ENCODE peak calls at places on chromosomes 13 and 19, in five cellular contexts. One of them, this sample, is unnamed.

GRCh38 chr13:100542546-100543156 is 45.9 kb downstream of the GGACT start:
- DNase-seq in GM12891: peak
- DNase-seq in upper lobe of left lung: peak
- DNase-seq in HL-60: peak
- DNase-seq in transverse colon: no peak
- DNase-seq in this sample: peak

GRCh38 chr19:17865364-17866311 is 5.9 kb downstream of the RPL18A start:
- DNase-seq in GM12891: no peak
- DNase-seq in upper lobe of left lung: peak
- DNase-seq in HL-60: no peak
- DNase-seq in transverse colon: peak
- DNase-seq in this sample: no peak

GRCh38 chr19:55660404-55660803 is 5.6 kb downstream of the U2AF2 start:
- DNase-seq in GM12891: no peak
- DNase-seq in upper lobe of left lung: no peak
- DNase-seq in HL-60: no peak
- DNase-seq in transverse colon: no peak
- DNase-seq in this sample: no peak

GRCh38 chr13:63044617-63045016 is 1629.0 kb upstream of the PCDH20 start:
- DNase-seq in GM12891: no peak
- DNase-seq in upper lobe of left lung: no peak
- DNase-seq in HL-60: no peak
- DNase-seq in transverse colon: no peak
- DNase-seq in this sample: no peak

GRCh38 chr13:62473944-62474237 is 1058.2 kb upstream of the PCDH20 start:
- DNase-seq in GM12891: no peak
- DNase-seq in upper lobe of left lung: no peak
- DNase-seq in HL-60: no peak
- DNase-seq in transverse colon: no peak
- DNase-seq in this sample: no peak

GRCh38 chr19:8654591-8655339 is 24.3 kb downstream of the NFILZ start:
- DNase-seq in GM12891: peak
- DNase-seq in upper lobe of left lung: peak
- DNase-seq in HL-60: peak
- DNase-seq in transverse colon: peak
- DNase-seq in this sample: no peak

GRCh38 chr19:55464039-55464668 is 397 bp downstream of the C19orf85 start:
- DNase-seq in GM12891: no peak
- DNase-seq in upper lobe of left lung: no peak
- DNase-seq in HL-60: no peak
- DNase-seq in transverse colon: no peak
- DNase-seq in this sample: no peak

GRCh38 chr13:65600702-65601101 is 1629.4 kb downstream of the PCDH9 start:
- DNase-seq in GM12891: no peak
- DNase-seq in upper lobe of left lung: no peak
- DNase-seq in HL-60: no peak
- DNase-seq in transverse colon: no peak
- DNase-seq in this sample: no peak

GRCh38 chr13:114319441-114319871 is 5.2 kb downstream of the CHAMP1 start:
- DNase-seq in GM12891: no peak
- DNase-seq in upper lobe of left lung: no peak
- DNase-seq in HL-60: no peak
- DNase-seq in transverse colon: no peak
- DNase-seq in this sample: no peak

GRCh38 chr13:25923217-25924085 is 128.4 kb downstream of the SHISA2 start:
- DNase-seq in GM12891: no peak
- DNase-seq in upper lobe of left lung: no peak
- DNase-seq in HL-60: peak
- DNase-seq in transverse colon: no peak
- DNase-seq in this sample: no peak

GRCh38 chr19:12527034-12527836 is 24.0 kb downstream of the ZNF564 start:
- DNase-seq in GM12891: no peak
- DNase-seq in upper lobe of left lung: no peak
- DNase-seq in HL-60: no peak
- DNase-seq in transverse colon: no peak
- DNase-seq in this sample: no peak

GRCh38 chr13:50884270-50884669 is 25.3 kb upstream of the RNASEH2B start:
- DNase-seq in GM12891: no peak
- DNase-seq in upper lobe of left lung: no peak
- DNase-seq in HL-60: no peak
- DNase-seq in transverse colon: no peak
- DNase-seq in this sample: no peak

GRCh38 chr19:55355213-55355821 is 798 bp upstream of the COX6B2 start:
- DNase-seq in GM12891: no peak
- DNase-seq in upper lobe of left lung: no peak
- DNase-seq in HL-60: no peak
- DNase-seq in transverse colon: no peak
- DNase-seq in this sample: no peak

GRCh38 chr19:47399198-47399597 is 20.1 kb downstream of the MEIS3 start:
- DNase-seq in GM12891: no peak
- DNase-seq in upper lobe of left lung: no peak
- DNase-seq in HL-60: no peak
- DNase-seq in transverse colon: no peak
- DNase-seq in this sample: no peak

GRCh38 chr13:48783181-48783630 is 129.5 kb downstream of the CYSLTR2 start:
- DNase-seq in GM12891: no peak
- DNase-seq in upper lobe of left lung: peak
- DNase-seq in HL-60: peak
- DNase-seq in transverse colon: peak
- DNase-seq in this sample: peak

GRCh38 chr13:36850790-36851438 is 31.9 kb downstream of the RFXAP start:
- DNase-seq in GM12891: no peak
- DNase-seq in upper lobe of left lung: no peak
- DNase-seq in HL-60: no peak
- DNase-seq in transverse colon: peak
- DNase-seq in this sample: no peak

GRCh38 chr19:677601-678380 is 1.6 kb downstream of the FSTL3 start:
- DNase-seq in GM12891: no peak
- DNase-seq in upper lobe of left lung: peak
- DNase-seq in HL-60: no peak
- DNase-seq in transverse colon: no peak
- DNase-seq in this sample: peak

GRCh38 chr19:38213911-38214625 is 10.0 kb downstream of the DPF1 start:
- DNase-seq in GM12891: no peak
- DNase-seq in upper lobe of left lung: no peak
- DNase-seq in HL-60: no peak
- DNase-seq in transverse colon: no peak
- DNase-seq in this sample: no peak

GRCh38 chr19:33196446-33197193 is 2.5 kb downstream of the LRP3 start:
- DNase-seq in GM12891: no peak
- DNase-seq in upper lobe of left lung: no peak
- DNase-seq in HL-60: no peak
- DNase-seq in transverse colon: no peak
- DNase-seq in this sample: no peak
- TF ChIP-seq POLR2AphosphoS5 in GM12891: no peak
- TF ChIP-seq POLR2AphosphoS5 in upper lobe of left lung: no peak
- TF ChIP-seq POLR2AphosphoS5 in HL-60: no peak
- TF ChIP-seq POLR2AphosphoS5 in transverse colon: no peak
- TF ChIP-seq POLR2AphosphoS5 in this sample: no peak

GRCh38 chr19:4443188-4443587 is 14.4 kb downstream of the UBXN6 start:
- DNase-seq in GM12891: no peak
- DNase-seq in upper lobe of left lung: no peak
- DNase-seq in HL-60: no peak
- DNase-seq in transverse colon: no peak
- DNase-seq in this sample: no peak

GRCh38 chr19:4443966-4444764 is 13.4 kb downstream of the UBXN6 start:
- DNase-seq in GM12891: no peak
- DNase-seq in upper lobe of left lung: no peak
- DNase-seq in HL-60: no peak
- DNase-seq in transverse colon: no peak
- DNase-seq in this sample: no peak

GRCh38 chr19:4444765-4445741 is 12.5 kb downstream of the UBXN6 start:
- DNase-seq in GM12891: no peak
- DNase-seq in upper lobe of left lung: no peak
- DNase-seq in HL-60: no peak
- DNase-seq in transverse colon: no peak
- DNase-seq in this sample: no peak

GRCh38 chr19:4442846-4443146 is 14.8 kb downstream of the UBXN6 start:
- DNase-seq in GM12891: no peak
- DNase-seq in upper lobe of left lung: no peak
- DNase-seq in HL-60: no peak
- DNase-seq in transverse colon: no peak
- DNase-seq in this sample: no peak

DNA sequence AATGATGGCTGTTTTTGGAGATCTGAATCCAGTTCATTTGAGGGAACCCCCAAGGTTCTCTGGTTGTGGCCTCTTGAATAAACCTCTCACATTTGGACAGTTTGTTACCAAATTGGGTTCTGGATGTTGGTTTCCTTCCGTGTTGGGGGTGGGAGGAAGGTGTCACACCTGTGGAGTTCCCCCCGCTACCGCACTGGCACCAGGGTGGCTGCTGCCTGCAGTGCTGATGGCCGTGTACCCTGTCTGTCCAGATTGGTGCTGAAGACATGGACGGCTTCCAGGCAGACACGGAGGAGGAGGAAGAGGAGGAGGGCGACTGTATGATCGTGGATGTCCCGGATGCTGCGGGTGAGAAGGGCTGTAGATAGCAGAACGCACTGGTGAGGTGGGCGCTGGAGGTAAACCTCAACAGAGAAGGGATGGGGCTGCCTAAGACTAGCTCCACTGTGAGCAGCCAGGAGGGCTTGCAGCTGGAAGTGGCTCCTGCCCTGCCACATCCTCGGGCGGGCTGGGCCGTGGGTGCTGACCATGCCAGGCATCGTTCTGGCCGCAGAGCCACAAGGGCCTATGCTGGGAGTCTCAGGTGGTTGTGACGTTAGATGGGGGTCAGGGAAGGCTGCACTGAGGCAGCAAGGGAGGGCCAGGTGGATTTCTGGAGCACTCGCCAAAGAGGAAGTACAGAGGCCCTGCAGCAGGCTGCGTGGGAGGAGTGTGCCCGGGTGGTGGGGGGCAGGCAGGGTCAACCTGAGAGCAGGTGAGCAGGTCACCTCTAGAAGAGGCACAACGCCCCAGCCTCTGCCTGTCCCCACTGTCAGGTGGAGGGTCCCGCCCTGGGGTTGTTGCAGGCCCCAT is 15.4 kb downstream of the UBXN6 start:
- DNase-seq in GM12891: no peak
- DNase-seq in upper lobe of left lung: no peak
- DNase-seq in HL-60: no peak
- DNase-seq in transverse colon: no peak
- DNase-seq in this sample: no peak
- TF ChIP-seq POLR2AphosphoS5 in GM12891: no peak
- TF ChIP-seq POLR2AphosphoS5 in upper lobe of left lung: no peak
- TF ChIP-seq POLR2AphosphoS5 in HL-60: peak
- TF ChIP-seq POLR2AphosphoS5 in transverse colon: no peak
- TF ChIP-seq POLR2AphosphoS5 in this sample: no peak

GRCh38 chr19:7006305-7006704 is 14.9 kb downstream of the MBD3L2B start:
- DNase-seq in GM12891: no peak
- DNase-seq in upper lobe of left lung: no peak
- DNase-seq in HL-60: no peak
- DNase-seq in transverse colon: no peak
- DNase-seq in this sample: no peak

GRCh38 chr19:7007859-7008258 is 13.4 kb downstream of the MBD3L2B start:
- DNase-seq in GM12891: no peak
- DNase-seq in upper lobe of left lung: no peak
- DNase-seq in HL-60: no peak
- DNase-seq in transverse colon: no peak
- DNase-seq in this sample: no peak

GRCh38 chr19:7013678-7014077 is 7.6 kb downstream of the MBD3L2B start:
- DNase-seq in GM12891: no peak
- DNase-seq in upper lobe of left lung: no peak
- DNase-seq in HL-60: no peak
- DNase-seq in transverse colon: no peak
- DNase-seq in this sample: no peak

DNA sequence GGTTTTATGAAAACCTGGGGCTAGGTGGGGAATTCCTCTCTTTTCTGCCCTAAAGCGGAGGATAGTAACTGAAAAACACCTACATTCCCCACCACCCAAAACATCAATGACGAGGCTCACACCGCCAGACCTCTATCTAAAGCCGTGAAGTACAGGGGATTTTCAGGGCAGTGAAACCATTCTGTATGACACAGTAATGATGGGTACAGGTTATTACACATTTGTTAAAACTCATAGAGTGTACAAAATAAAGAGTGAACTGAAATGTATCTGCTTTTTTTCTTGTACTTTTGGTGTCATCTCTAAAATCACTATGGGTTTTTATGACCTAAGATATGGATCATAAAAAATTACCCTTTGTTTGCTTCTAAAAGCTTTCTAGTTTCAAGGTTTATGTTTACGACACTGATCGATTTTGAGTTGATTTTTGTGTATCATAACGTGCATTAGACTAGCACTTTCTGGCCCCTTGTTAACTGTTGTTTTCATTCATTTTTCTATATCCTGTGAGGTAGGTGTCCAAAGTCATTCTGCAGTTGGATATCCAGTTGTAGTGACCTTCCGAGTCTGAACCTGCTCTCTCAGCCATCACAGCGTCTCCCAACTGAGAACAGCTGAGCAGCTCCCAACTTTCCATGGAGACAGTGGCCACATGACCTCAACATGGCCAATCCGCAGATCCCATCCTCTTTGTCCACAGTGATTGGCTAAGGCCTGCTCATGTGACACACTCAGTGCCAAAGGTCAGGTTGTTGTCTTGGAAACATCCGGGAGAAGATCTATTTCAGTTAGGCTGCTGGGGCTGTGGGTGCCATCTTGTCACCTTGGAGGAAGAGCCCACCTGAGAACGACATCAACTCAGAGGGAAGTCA is 10.3 kb downstream of the MBD3L2B start:
- DNase-seq in GM12891: no peak
- DNase-seq in upper lobe of left lung: no peak
- DNase-seq in HL-60: no peak
- DNase-seq in transverse colon: no peak
- DNase-seq in this sample: no peak
- TF ChIP-seq POLR2AphosphoS5 in GM12891: no peak
- TF ChIP-seq POLR2AphosphoS5 in upper lobe of left lung: no peak
- TF ChIP-seq POLR2AphosphoS5 in HL-60: no peak
- TF ChIP-seq POLR2AphosphoS5 in transverse colon: no peak
- TF ChIP-seq POLR2AphosphoS5 in this sample: no peak

GRCh38 chr19:6238256-6238642 is 41.5 kb downstream of the MLLT1 start:
- DNase-seq in GM12891: peak
- DNase-seq in upper lobe of left lung: no peak
- DNase-seq in HL-60: no peak
- DNase-seq in transverse colon: no peak
- DNase-seq in this sample: no peak
- TF ChIP-seq POLR2AphosphoS5 in GM12891: no peak
- TF ChIP-seq POLR2AphosphoS5 in upper lobe of left lung: no peak
- TF ChIP-seq POLR2AphosphoS5 in HL-60: no peak
- TF ChIP-seq POLR2AphosphoS5 in transverse colon: no peak
- TF ChIP-seq POLR2AphosphoS5 in this sample: no peak